ENCODE peak calls at places on chromosomes 16 and 17, in seven cellular contexts. One of them, this sample, is unnamed.

GRCh38 chr16:31869511-31870201 is 4.0 kb upstream of the ZNF267 start:
- DNase-seq in SK-N-SH: no peak
- DNase-seq in H1: no peak
- DNase-seq in HCT116: no peak
- DNase-seq in GM12878: peak
- DNase-seq in K562: no peak
- DNase-seq in HepG2: no peak
- DNase-seq in this sample: peak

GRCh38 chr17:364766-365165 is 12.2 kb upstream of the RPH3AL start:
- DNase-seq in SK-N-SH: no peak
- DNase-seq in H1: no peak
- DNase-seq in HCT116: no peak
- DNase-seq in GM12878: no peak
- DNase-seq in K562: no peak
- DNase-seq in HepG2: no peak
- DNase-seq in this sample: no peak

GRCh38 chr16:89174877-89175276 is 3.3 kb downstream of the CDH15 start:
- DNase-seq in SK-N-SH: no peak
- DNase-seq in H1: peak
- DNase-seq in HCT116: no peak
- DNase-seq in GM12878: no peak
- DNase-seq in K562: no peak
- DNase-seq in HepG2: no peak
- DNase-seq in this sample: no peak

GRCh38 chr16:83952587-83952939 is 477 bp upstream of the OSGIN1 start:
- DNase-seq in SK-N-SH: no peak
- DNase-seq in H1: no peak
- DNase-seq in HCT116: peak
- DNase-seq in GM12878: no peak
- DNase-seq in K562: no peak
- DNase-seq in HepG2: no peak
- DNase-seq in this sample: peak

GRCh38 chr17:30244853-30245385 is 9.4 kb upstream of the SLC6A4 start:
- DNase-seq in SK-N-SH: no peak
- DNase-seq in H1: peak
- DNase-seq in HCT116: no peak
- DNase-seq in GM12878: no peak
- DNase-seq in K562: no peak
- DNase-seq in HepG2: no peak
- DNase-seq in this sample: no peak

GRCh38 chr17:6681176-6681575 is 29.6 kb downstream of the C17orf100 start:
- DNase-seq in SK-N-SH: no peak
- DNase-seq in H1: no peak
- DNase-seq in HCT116: no peak
- DNase-seq in GM12878: no peak
- DNase-seq in K562: no peak
- DNase-seq in HepG2: no peak
- DNase-seq in this sample: no peak

GRCh38 chr16:22843856-22844255 is 29.9 kb downstream of the HS3ST2 start:
- DNase-seq in SK-N-SH: no peak
- DNase-seq in H1: no peak
- DNase-seq in HCT116: no peak
- DNase-seq in GM12878: no peak
- DNase-seq in K562: no peak
- DNase-seq in HepG2: no peak
- DNase-seq in this sample: no peak

GRCh38 chr16:50570808-50571598 is 22.8 kb downstream of the NKD1 start:
- DNase-seq in SK-N-SH: no peak
- DNase-seq in H1: no peak
- DNase-seq in HCT116: no peak
- DNase-seq in GM12878: no peak
- DNase-seq in K562: no peak
- DNase-seq in HepG2: no peak
- DNase-seq in this sample: no peak

GRCh38 chr17:39001703-39002637 is 34.8 kb upstream of the FBXO47 start:
- DNase-seq in SK-N-SH: no peak
- DNase-seq in H1: no peak
- DNase-seq in HCT116: no peak
- DNase-seq in GM12878: no peak
- DNase-seq in K562: peak
- DNase-seq in HepG2: no peak
- DNase-seq in this sample: peak

GRCh38 chr17:40090234-40091111 is 9.9 kb downstream of the NR1D1 start:
- DNase-seq in SK-N-SH: no peak
- DNase-seq in H1: no peak
- DNase-seq in HCT116: no peak
- DNase-seq in GM12878: no peak
- DNase-seq in K562: no peak
- DNase-seq in HepG2: no peak
- DNase-seq in this sample: no peak

GRCh38 chr16:3879887-3880564 is 487 bp downstream of the CREBBP start:
- DNase-seq in SK-N-SH: peak
- DNase-seq in H1: no peak
- DNase-seq in HCT116: no peak
- DNase-seq in GM12878: no peak
- DNase-seq in K562: peak
- DNase-seq in HepG2: no peak
- DNase-seq in this sample: peak

GRCh38 chr17:78133971-78134898 is 3.7 kb downstream of the TMC8 start:
- DNase-seq in SK-N-SH: peak
- DNase-seq in H1: peak
- DNase-seq in HCT116: peak
- DNase-seq in GM12878: no peak
- DNase-seq in K562: peak
- DNase-seq in HepG2: peak
- DNase-seq in this sample: peak

GRCh38 chr16:669666-670065 is 1.7 kb downstream of the RHOT2 start:
- DNase-seq in SK-N-SH: no peak
- DNase-seq in H1: no peak
- DNase-seq in HCT116: no peak
- DNase-seq in GM12878: no peak
- DNase-seq in K562: no peak
- DNase-seq in HepG2: no peak
- DNase-seq in this sample: no peak

GRCh38 chr16:47986031-47986430 is 169.8 kb downstream of the ABCC12 start:
- DNase-seq in SK-N-SH: no peak
- DNase-seq in H1: no peak
- DNase-seq in HCT116: no peak
- DNase-seq in GM12878: no peak
- DNase-seq in K562: no peak
- DNase-seq in HepG2: no peak
- DNase-seq in this sample: no peak

GRCh38 chr16:4895366-4895765 is 41.6 kb downstream of the PPL start:
- DNase-seq in SK-N-SH: no peak
- DNase-seq in H1: no peak
- DNase-seq in HCT116: no peak
- DNase-seq in GM12878: no peak
- DNase-seq in K562: no peak
- DNase-seq in HepG2: no peak
- DNase-seq in this sample: no peak

GRCh38 chr17:35242805-35243458 is at the start of gene SLFN5:
- DNase-seq in SK-N-SH: peak
- DNase-seq in H1: peak
- DNase-seq in HCT116: peak
- DNase-seq in GM12878: peak
- DNase-seq in K562: peak
- DNase-seq in HepG2: peak
- DNase-seq in this sample: peak

GRCh38 chr17:35240861-35241260 is 2.0 kb upstream of the SLFN5 start:
- DNase-seq in SK-N-SH: no peak
- DNase-seq in H1: no peak
- DNase-seq in HCT116: no peak
- DNase-seq in GM12878: no peak
- DNase-seq in K562: no peak
- DNase-seq in HepG2: no peak
- DNase-seq in this sample: no peak

GRCh38 chr17:35239823-35240222 is 3.0 kb upstream of the SLFN5 start:
- DNase-seq in SK-N-SH: no peak
- DNase-seq in H1: no peak
- DNase-seq in HCT116: no peak
- DNase-seq in GM12878: no peak
- DNase-seq in K562: no peak
- DNase-seq in HepG2: no peak
- DNase-seq in this sample: no peak

GRCh38 chr17:35242158-35242804 is 591 bp upstream of the SLFN5 start:
- DNase-seq in SK-N-SH: peak
- DNase-seq in H1: peak
- DNase-seq in HCT116: peak
- DNase-seq in GM12878: no peak
- DNase-seq in K562: peak
- DNase-seq in HepG2: peak
- DNase-seq in this sample: peak

DNA sequence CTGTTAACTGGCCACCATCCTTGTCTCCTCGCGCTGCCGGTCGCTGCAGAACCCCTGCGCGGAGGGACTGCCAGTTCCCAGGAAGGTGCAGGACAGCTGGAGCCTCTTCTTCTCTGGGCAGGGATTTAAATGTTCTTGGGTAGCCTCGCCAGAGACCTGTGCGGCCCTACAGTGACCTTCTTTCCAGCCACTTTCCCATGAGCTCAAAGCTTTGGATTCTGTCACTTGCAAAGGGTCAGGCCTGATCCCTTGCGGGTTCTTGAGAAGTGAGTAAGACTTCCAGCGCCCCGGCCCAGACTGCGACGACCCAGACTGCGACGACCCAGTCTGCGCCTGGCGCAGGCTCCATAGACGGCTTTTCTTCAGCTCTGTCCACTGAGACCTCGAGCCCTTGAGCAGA is 1.4 kb upstream of the SLFN5 start:
- DNase-seq in SK-N-SH: no peak
- DNase-seq in H1: no peak
- DNase-seq in HCT116: no peak
- DNase-seq in GM12878: no peak
- DNase-seq in K562: no peak
- DNase-seq in HepG2: no peak
- DNase-seq in this sample: no peak
- TF ChIP-seq JUND in SK-N-SH: no peak
- TF ChIP-seq JUND in H1: no peak
- TF ChIP-seq JUND in HCT116: no peak
- TF ChIP-seq JUND in GM12878: no peak
- TF ChIP-seq JUND in K562: no peak
- TF ChIP-seq JUND in HepG2: no peak
- TF ChIP-seq JUND in this sample: no peak

GRCh38 chr17:2070241-2071023 is 15.5 kb downstream of the HIC1 start:
- DNase-seq in SK-N-SH: no peak
- DNase-seq in H1: no peak
- DNase-seq in HCT116: no peak
- DNase-seq in GM12878: peak
- DNase-seq in K562: no peak
- DNase-seq in HepG2: no peak
- DNase-seq in this sample: no peak

GRCh38 chr17:2067048-2067452 is 12.1 kb downstream of the HIC1 start:
- DNase-seq in SK-N-SH: no peak
- DNase-seq in H1: no peak
- DNase-seq in HCT116: no peak
- DNase-seq in GM12878: no peak
- DNase-seq in K562: no peak
- DNase-seq in HepG2: no peak
- DNase-seq in this sample: no peak

GRCh38 chr17:2067559-2067958 is 12.7 kb downstream of the HIC1 start:
- DNase-seq in SK-N-SH: no peak
- DNase-seq in H1: no peak
- DNase-seq in HCT116: no peak
- DNase-seq in GM12878: no peak
- DNase-seq in K562: no peak
- DNase-seq in HepG2: no peak
- DNase-seq in this sample: no peak

GRCh38 chr17:2068589-2069051 is 13.7 kb downstream of the HIC1 start:
- DNase-seq in SK-N-SH: peak
- DNase-seq in H1: no peak
- DNase-seq in HCT116: no peak
- DNase-seq in GM12878: no peak
- DNase-seq in K562: no peak
- DNase-seq in HepG2: no peak
- DNase-seq in this sample: no peak

DNA sequence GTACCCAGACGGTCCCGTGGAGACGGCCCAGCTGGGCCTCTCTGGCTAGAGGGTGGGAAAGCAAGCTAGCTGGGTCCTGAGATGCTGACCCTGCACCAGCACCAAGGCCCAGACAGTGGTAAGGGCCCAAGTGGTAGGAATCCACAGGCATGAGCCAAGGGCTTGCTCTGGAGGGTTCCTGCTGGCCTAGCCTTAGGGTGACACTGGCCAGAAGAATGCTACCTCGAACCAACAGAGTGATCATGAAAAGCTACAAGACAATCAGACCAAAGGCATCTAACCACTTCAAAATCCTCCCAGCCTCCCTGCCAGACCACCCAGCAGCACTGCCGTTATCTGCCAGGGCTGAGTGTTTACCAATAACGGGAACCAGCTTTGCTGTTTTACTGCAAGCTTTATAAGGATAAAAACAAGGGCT is 13.2 kb downstream of the HIC1 start:
- DNase-seq in SK-N-SH: no peak
- DNase-seq in H1: no peak
- DNase-seq in HCT116: no peak
- DNase-seq in GM12878: no peak
- DNase-seq in K562: no peak
- DNase-seq in HepG2: no peak
- DNase-seq in this sample: no peak
- TF ChIP-seq JUND in SK-N-SH: no peak
- TF ChIP-seq JUND in H1: no peak
- TF ChIP-seq JUND in HCT116: no peak
- TF ChIP-seq JUND in GM12878: no peak
- TF ChIP-seq JUND in K562: no peak
- TF ChIP-seq JUND in HepG2: no peak
- TF ChIP-seq JUND in this sample: no peak

DNA sequence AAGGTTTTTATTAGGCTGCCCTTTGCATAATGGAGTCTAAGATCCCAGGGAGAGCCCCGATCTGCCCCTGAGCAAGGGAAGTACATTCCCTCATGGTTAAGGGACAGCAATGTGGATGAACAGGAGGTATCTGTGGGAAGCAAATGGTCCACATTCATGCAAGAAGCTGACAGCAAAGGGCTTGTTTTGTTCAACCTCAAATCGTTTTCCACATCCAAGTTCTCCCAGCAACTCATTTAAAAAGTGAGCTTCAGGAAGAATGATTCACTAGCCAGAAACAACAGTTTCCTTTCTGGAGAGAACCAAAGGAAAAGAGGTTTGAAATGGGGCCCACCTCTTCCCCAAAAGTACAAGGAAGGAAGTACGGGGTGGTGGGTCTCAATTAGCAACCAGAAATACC is 9.4 kb downstream of the HSPB9 start:
- DNase-seq in SK-N-SH: no peak
- DNase-seq in H1: no peak
- DNase-seq in HCT116: no peak
- DNase-seq in GM12878: no peak
- DNase-seq in K562: no peak
- DNase-seq in HepG2: no peak
- DNase-seq in this sample: no peak
- TF ChIP-seq JUND in SK-N-SH: no peak
- TF ChIP-seq JUND in H1: no peak
- TF ChIP-seq JUND in HCT116: no peak
- TF ChIP-seq JUND in GM12878: no peak
- TF ChIP-seq JUND in K562: no peak
- TF ChIP-seq JUND in HepG2: no peak
- TF ChIP-seq JUND in this sample: no peak

DNA sequence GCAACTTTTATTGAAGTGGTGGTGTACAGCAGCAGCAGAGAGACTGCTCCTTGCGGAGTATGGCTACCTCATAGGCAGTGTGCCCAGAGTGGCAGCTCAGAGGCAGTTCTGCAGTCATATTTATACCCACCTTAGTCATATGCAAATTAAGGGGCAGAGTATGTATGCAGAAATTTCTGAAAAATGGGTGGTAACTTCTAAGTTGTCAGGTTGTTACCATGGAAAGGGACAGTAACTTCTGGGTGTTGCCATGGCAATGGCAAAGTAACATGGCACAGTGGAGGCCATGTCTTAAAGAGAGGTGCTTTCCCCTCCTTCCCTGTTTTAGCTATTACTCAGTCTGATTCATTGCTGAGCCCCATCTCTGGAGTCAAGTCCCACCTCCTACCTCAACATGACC is 53.4 kb downstream of the MEOX1 start:
- DNase-seq in SK-N-SH: no peak
- DNase-seq in H1: no peak
- DNase-seq in HCT116: no peak
- DNase-seq in GM12878: peak
- DNase-seq in K562: no peak
- DNase-seq in HepG2: no peak
- DNase-seq in this sample: no peak
- TF ChIP-seq JUND in SK-N-SH: no peak
- TF ChIP-seq JUND in H1: no peak
- TF ChIP-seq JUND in HCT116: no peak
- TF ChIP-seq JUND in GM12878: no peak
- TF ChIP-seq JUND in K562: no peak
- TF ChIP-seq JUND in HepG2: no peak
- TF ChIP-seq JUND in this sample: no peak